ENCODE peak calls at places on chromosome 22, in five cellular contexts. One of them, this sample, is unnamed.

GRCh38 chr22:48959496-48959895 is 868.2 kb downstream of the BRD1 start:
- DNase-seq in A172: no peak
- DNase-seq in central memory CD4-positive, alpha-beta T cell: no peak
- DNase-seq in T-helper 2 cell treated with Interferon-gamma antibody and Interleukin-4, amounts not matched to agents 5 μg/mL and 100 μg/mL, for 36 hours: no peak
- DNase-seq in DMS153: no peak
- DNase-seq in this sample: no peak

GRCh38 chr22:24588756-24589481 is 4.0 kb downstream of the LRRC75B start:
- DNase-seq in DMS153: no peak
- DNase-seq in A172: no peak
- DNase-seq in central memory CD4-positive, alpha-beta T cell: no peak
- DNase-seq in T-helper 2 cell treated with Interferon-gamma antibody and Interleukin-4, amounts not matched to agents 5 μg/mL and 100 μg/mL, for 36 hours: no peak
- DNase-seq in this sample: no peak

GRCh38 chr22:24953294-24954113 is 988 bp downstream of the KIAA1671 start:
- DNase-seq in DMS153: no peak
- DNase-seq in A172: no peak
- DNase-seq in T-helper 2 cell treated with Interferon-gamma antibody and Interleukin-4, amounts not matched to agents 5 μg/mL and 100 μg/mL, for 36 hours: no peak
- DNase-seq in central memory CD4-positive, alpha-beta T cell: no peak
- DNase-seq in this sample: no peak

GRCh38 chr22:41034741-41035140 is 57.7 kb upstream of the EP300 start:
- DNase-seq in central memory CD4-positive, alpha-beta T cell: no peak
- DNase-seq in T-helper 2 cell treated with Interferon-gamma antibody and Interleukin-4, amounts not matched to agents 5 μg/mL and 100 μg/mL, for 36 hours: no peak
- DNase-seq in A172: no peak
- DNase-seq in DMS153: no peak
- DNase-seq in this sample: no peak

GRCh38 chr22:20087319-20088262 is 7.5 kb downstream of the DGCR8 start:
- DNase-seq in central memory CD4-positive, alpha-beta T cell: no peak
- DNase-seq in A172: no peak
- DNase-seq in DMS153: no peak
- DNase-seq in T-helper 2 cell treated with Interferon-gamma antibody and Interleukin-4, amounts not matched to agents 5 μg/mL and 100 μg/mL, for 36 hours: no peak
- DNase-seq in this sample: no peak

GRCh38 chr22:43884600-43885318 is 7.1 kb downstream of the PNPLA5 start:
- DNase-seq in T-helper 2 cell treated with Interferon-gamma antibody and Interleukin-4, amounts not matched to agents 5 μg/mL and 100 μg/mL, for 36 hours: peak
- DNase-seq in DMS153: no peak
- DNase-seq in central memory CD4-positive, alpha-beta T cell: no peak
- DNase-seq in A172: no peak
- DNase-seq in this sample: no peak

GRCh38 chr22:20239063-20239950 is 28.8 kb downstream of the RTN4R start:
- DNase-seq in T-helper 2 cell treated with Interferon-gamma antibody and Interleukin-4, amounts not matched to agents 5 μg/mL and 100 μg/mL, for 36 hours: no peak
- DNase-seq in DMS153: no peak
- DNase-seq in A172: peak
- DNase-seq in central memory CD4-positive, alpha-beta T cell: no peak
- DNase-seq in this sample: no peak

GRCh38 chr22:30826670-30827355 is 132.1 kb downstream of the OSBP2 start:
- DNase-seq in A172: no peak
- DNase-seq in DMS153: no peak
- DNase-seq in T-helper 2 cell treated with Interferon-gamma antibody and Interleukin-4, amounts not matched to agents 5 μg/mL and 100 μg/mL, for 36 hours: no peak
- DNase-seq in central memory CD4-positive, alpha-beta T cell: no peak
- DNase-seq in this sample: no peak

GRCh38 chr22:30196141-30196866 is 50.3 kb downstream of the LIF start:
- DNase-seq in T-helper 2 cell treated with Interferon-gamma antibody and Interleukin-4, amounts not matched to agents 5 μg/mL and 100 μg/mL, for 36 hours: peak
- DNase-seq in central memory CD4-positive, alpha-beta T cell: peak
- DNase-seq in DMS153: peak
- DNase-seq in A172: peak
- DNase-seq in this sample: peak

GRCh38 chr22:25754527-25755202 is 12.7 kb downstream of the MYO18B start:
- DNase-seq in DMS153: no peak
- DNase-seq in T-helper 2 cell treated with Interferon-gamma antibody and Interleukin-4, amounts not matched to agents 5 μg/mL and 100 μg/mL, for 36 hours: no peak
- DNase-seq in central memory CD4-positive, alpha-beta T cell: no peak
- DNase-seq in A172: peak
- DNase-seq in this sample: no peak

GRCh38 chr22:28883917-28884753 is 763 bp downstream of the ZNRF3 start:
- DNase-seq in central memory CD4-positive, alpha-beta T cell: peak
- DNase-seq in A172: no peak
- DNase-seq in T-helper 2 cell treated with Interferon-gamma antibody and Interleukin-4, amounts not matched to agents 5 μg/mL and 100 μg/mL, for 36 hours: no peak
- DNase-seq in DMS153: no peak
- DNase-seq in this sample: peak

GRCh38 chr22:23181763-23182288 is 1.5 kb downstream of the BCR start:
- DNase-seq in DMS153: no peak
- DNase-seq in central memory CD4-positive, alpha-beta T cell: no peak
- DNase-seq in T-helper 2 cell treated with Interferon-gamma antibody and Interleukin-4, amounts not matched to agents 5 μg/mL and 100 μg/mL, for 36 hours: peak
- DNase-seq in A172: no peak
- DNase-seq in this sample: no peak

GRCh38 chr22:35155403-35156025 is 89.6 kb downstream of the ISX start:
- DNase-seq in T-helper 2 cell treated with Interferon-gamma antibody and Interleukin-4, amounts not matched to agents 5 μg/mL and 100 μg/mL, for 36 hours: no peak
- DNase-seq in A172: no peak
- DNase-seq in DMS153: no peak
- DNase-seq in central memory CD4-positive, alpha-beta T cell: no peak
- DNase-seq in this sample: no peak

GRCh38 chr22:42365942-42366660 is 66.1 kb downstream of the NFAM1 start:
- DNase-seq in DMS153: no peak
- DNase-seq in A172: no peak
- DNase-seq in T-helper 2 cell treated with Interferon-gamma antibody and Interleukin-4, amounts not matched to agents 5 μg/mL and 100 μg/mL, for 36 hours: no peak
- DNase-seq in central memory CD4-positive, alpha-beta T cell: no peak
- DNase-seq in this sample: peak

GRCh38 chr22:45871721-45872120 is 105.2 kb downstream of the WNT7B start:
- DNase-seq in central memory CD4-positive, alpha-beta T cell: no peak
- DNase-seq in T-helper 2 cell treated with Interferon-gamma antibody and Interleukin-4, amounts not matched to agents 5 μg/mL and 100 μg/mL, for 36 hours: no peak
- DNase-seq in A172: no peak
- DNase-seq in DMS153: no peak
- DNase-seq in this sample: no peak

GRCh38 chr22:26722159-26722558 is 64.8 kb downstream of the MIAT start:
- DNase-seq in A172: no peak
- DNase-seq in central memory CD4-positive, alpha-beta T cell: no peak
- DNase-seq in DMS153: no peak
- DNase-seq in T-helper 2 cell treated with Interferon-gamma antibody and Interleukin-4, amounts not matched to agents 5 μg/mL and 100 μg/mL, for 36 hours: no peak
- DNase-seq in this sample: no peak

GRCh38 chr22:48169227-48169626 is 1406.8 kb downstream of the TBC1D22A start:
- DNase-seq in A172: no peak
- DNase-seq in central memory CD4-positive, alpha-beta T cell: no peak
- DNase-seq in T-helper 2 cell treated with Interferon-gamma antibody and Interleukin-4, amounts not matched to agents 5 μg/mL and 100 μg/mL, for 36 hours: no peak
- DNase-seq in DMS153: no peak
- DNase-seq in this sample: no peak

GRCh38 chr22:35739642-35740041 is 22.0 kb downstream of the APOL5 start:
- DNase-seq in T-helper 2 cell treated with Interferon-gamma antibody and Interleukin-4, amounts not matched to agents 5 μg/mL and 100 μg/mL, for 36 hours: no peak
- DNase-seq in central memory CD4-positive, alpha-beta T cell: no peak
- DNase-seq in A172: no peak
- DNase-seq in DMS153: no peak
- DNase-seq in this sample: no peak

GRCh38 chr22:25406510-25407210 is 157.8 kb upstream of the GRK3 start:
- DNase-seq in central memory CD4-positive, alpha-beta T cell: no peak
- DNase-seq in DMS153: no peak
- DNase-seq in T-helper 2 cell treated with Interferon-gamma antibody and Interleukin-4, amounts not matched to agents 5 μg/mL and 100 μg/mL, for 36 hours: no peak
- DNase-seq in A172: no peak
- DNase-seq in this sample: no peak

GRCh38 chr22:28444659-28445058 is 235.0 kb downstream of the TTC28 start:
- DNase-seq in A172: no peak
- DNase-seq in DMS153: no peak
- DNase-seq in T-helper 2 cell treated with Interferon-gamma antibody and Interleukin-4, amounts not matched to agents 5 μg/mL and 100 μg/mL, for 36 hours: no peak
- DNase-seq in central memory CD4-positive, alpha-beta T cell: no peak
- DNase-seq in this sample: no peak

GRCh38 chr22:48941903-48942625 is 885.6 kb downstream of the BRD1 start:
- DNase-seq in A172: no peak
- DNase-seq in DMS153: no peak
- DNase-seq in central memory CD4-positive, alpha-beta T cell: no peak
- DNase-seq in T-helper 2 cell treated with Interferon-gamma antibody and Interleukin-4, amounts not matched to agents 5 μg/mL and 100 μg/mL, for 36 hours: no peak
- DNase-seq in this sample: no peak

GRCh38 chr22:19507534-19507861 is 16.7 kb downstream of the CLDN5 start:
- DNase-seq in T-helper 2 cell treated with Interferon-gamma antibody and Interleukin-4, amounts not matched to agents 5 μg/mL and 100 μg/mL, for 36 hours: no peak
- DNase-seq in A172: no peak
- DNase-seq in DMS153: no peak
- DNase-seq in central memory CD4-positive, alpha-beta T cell: no peak
- DNase-seq in this sample: no peak

GRCh38 chr22:42444060-42444904 is 12.1 kb upstream of the NFAM1 start:
- DNase-seq in DMS153: peak
- DNase-seq in T-helper 2 cell treated with Interferon-gamma antibody and Interleukin-4, amounts not matched to agents 5 μg/mL and 100 μg/mL, for 36 hours: peak
- DNase-seq in A172: peak
- DNase-seq in central memory CD4-positive, alpha-beta T cell: peak
- DNase-seq in this sample: peak

GRCh38 chr22:39654527-39654926 is 84.0 kb downstream of the CACNA1I start:
- DNase-seq in A172: no peak
- DNase-seq in DMS153: no peak
- DNase-seq in central memory CD4-positive, alpha-beta T cell: no peak
- DNase-seq in T-helper 2 cell treated with Interferon-gamma antibody and Interleukin-4, amounts not matched to agents 5 μg/mL and 100 μg/mL, for 36 hours: no peak
- DNase-seq in this sample: no peak

GRCh38 chr22:22974795-22975580 is 87.4 kb downstream of the IGLL5 start:
- DNase-seq in central memory CD4-positive, alpha-beta T cell: no peak
- DNase-seq in A172: no peak
- DNase-seq in DMS153: no peak
- DNase-seq in T-helper 2 cell treated with Interferon-gamma antibody and Interleukin-4, amounts not matched to agents 5 μg/mL and 100 μg/mL, for 36 hours: no peak
- DNase-seq in this sample: no peak

GRCh38 chr22:49951678-49951985 is 8.9 kb upstream of the PIM3 start:
- DNase-seq in T-helper 2 cell treated with Interferon-gamma antibody and Interleukin-4, amounts not matched to agents 5 μg/mL and 100 μg/mL, for 36 hours: no peak
- DNase-seq in A172: no peak
- DNase-seq in DMS153: no peak
- DNase-seq in central memory CD4-positive, alpha-beta T cell: no peak
- DNase-seq in this sample: no peak

GRCh38 chr22:24496661-24497060 is 1.5 kb downstream of the UPB1 start:
- DNase-seq in T-helper 2 cell treated with Interferon-gamma antibody and Interleukin-4, amounts not matched to agents 5 μg/mL and 100 μg/mL, for 36 hours: no peak
- DNase-seq in DMS153: no peak
- DNase-seq in central memory CD4-positive, alpha-beta T cell: no peak
- DNase-seq in A172: no peak
- DNase-seq in this sample: no peak

GRCh38 chr22:17612057-17612456 is 16.5 kb downstream of the ATP6V1E1 start:
- DNase-seq in T-helper 2 cell treated with Interferon-gamma antibody and Interleukin-4, amounts not matched to agents 5 μg/mL and 100 μg/mL, for 36 hours: no peak
- DNase-seq in central memory CD4-positive, alpha-beta T cell: no peak
- DNase-seq in DMS153: no peak
- DNase-seq in A172: no peak
- DNase-seq in this sample: no peak

GRCh38 chr22:20155330-20156041 is 4.6 kb upstream of the CCDC188 start:
- DNase-seq in A172: no peak
- DNase-seq in T-helper 2 cell treated with Interferon-gamma antibody and Interleukin-4, amounts not matched to agents 5 μg/mL and 100 μg/mL, for 36 hours: peak
- DNase-seq in DMS153: peak
- DNase-seq in central memory CD4-positive, alpha-beta T cell: no peak
- DNase-seq in this sample: peak

GRCh38 chr22:37275134-37275533 is 7.2 kb upstream of the CYTH4 start:
- DNase-seq in A172: no peak
- DNase-seq in T-helper 2 cell treated with Interferon-gamma antibody and Interleukin-4, amounts not matched to agents 5 μg/mL and 100 μg/mL, for 36 hours: no peak
- DNase-seq in central memory CD4-positive, alpha-beta T cell: no peak
- DNase-seq in DMS153: no peak
- DNase-seq in this sample: no peak

GRCh38 chr22:30298005-30298701 is 8.8 kb upstream of the CASTOR1 start:
- DNase-seq in central memory CD4-positive, alpha-beta T cell: no peak
- DNase-seq in A172: no peak
- DNase-seq in T-helper 2 cell treated with Interferon-gamma antibody and Interleukin-4, amounts not matched to agents 5 μg/mL and 100 μg/mL, for 36 hours: no peak
- DNase-seq in DMS153: no peak
- DNase-seq in this sample: no peak

GRCh38 chr22:31271485-31271884 is 20.8 kb downstream of the PIK3IP1 start:
- DNase-seq in T-helper 2 cell treated with Interferon-gamma antibody and Interleukin-4, amounts not matched to agents 5 μg/mL and 100 μg/mL, for 36 hours: no peak
- DNase-seq in A172: no peak
- DNase-seq in DMS153: no peak
- DNase-seq in central memory CD4-positive, alpha-beta T cell: no peak
- DNase-seq in this sample: no peak

This sample was measured in NCI-H1092.